ENCODE peak calls at places on chromosome 3, in six cellular contexts. One of them, this sample, is unnamed.

GRCh38 chr3:49005998-49006397 is 1.2 kb upstream of the WDR6 start:
- DNase-seq in stimulated activated CD4-positive, alpha-beta T cell treated with anti-CD3 and anti-CD28 coated beads, Interleukin-15, amount 100 ng/mL, for 24 hours: no peak
- DNase-seq in T-helper 17 cell: no peak
- DNase-seq in activated gamma-delta T cell treated with Interleukin-2 at 50 U/mL for 16 hours: no peak
- DNase-seq in ACHN: no peak
- DNase-seq in activated T-cell treated with anti-CD3 and anti-CD28 coated beads for 1 hour: no peak
- DNase-seq in this sample: no peak

GRCh38 chr3:64462203-64463120 is 225.3 kb downstream of the ADAMTS9 start:
- DNase-seq in stimulated activated CD4-positive, alpha-beta T cell treated with anti-CD3 and anti-CD28 coated beads, Interleukin-15, amount 100 ng/mL, for 24 hours: no peak
- DNase-seq in T-helper 17 cell: no peak
- DNase-seq in activated gamma-delta T cell treated with Interleukin-2 at 50 U/mL for 16 hours: no peak
- DNase-seq in ACHN: peak
- DNase-seq in activated T-cell treated with anti-CD3 and anti-CD28 coated beads for 1 hour: no peak
- DNase-seq in this sample: no peak

GRCh38 chr3:29822051-29822450 is 541.2 kb downstream of the RBMS3 start:
- DNase-seq in stimulated activated CD4-positive, alpha-beta T cell treated with anti-CD3 and anti-CD28 coated beads, Interleukin-15, amount 100 ng/mL, for 24 hours: no peak
- DNase-seq in T-helper 17 cell: no peak
- DNase-seq in activated gamma-delta T cell treated with Interleukin-2 at 50 U/mL for 16 hours: no peak
- DNase-seq in ACHN: peak
- DNase-seq in activated T-cell treated with anti-CD3 and anti-CD28 coated beads for 1 hour: no peak
- DNase-seq in this sample: no peak

GRCh38 chr3:149902498-149903139 is 68.1 kb downstream of the PFN2 start:
- DNase-seq in stimulated activated CD4-positive, alpha-beta T cell treated with anti-CD3 and anti-CD28 coated beads, Interleukin-15, amount 100 ng/mL, for 24 hours: no peak
- DNase-seq in T-helper 17 cell: no peak
- DNase-seq in activated gamma-delta T cell treated with Interleukin-2 at 50 U/mL for 16 hours: no peak
- DNase-seq in ACHN: peak
- DNase-seq in activated T-cell treated with anti-CD3 and anti-CD28 coated beads for 1 hour: no peak
- DNase-seq in this sample: no peak

GRCh38 chr3:47794585-47794984 is 8.4 kb upstream of the DHX30 start:
- DNase-seq in stimulated activated CD4-positive, alpha-beta T cell treated with anti-CD3 and anti-CD28 coated beads, Interleukin-15, amount 100 ng/mL, for 24 hours: no peak
- DNase-seq in T-helper 17 cell: no peak
- DNase-seq in activated gamma-delta T cell treated with Interleukin-2 at 50 U/mL for 16 hours: no peak
- DNase-seq in ACHN: no peak
- DNase-seq in activated T-cell treated with anti-CD3 and anti-CD28 coated beads for 1 hour: no peak
- DNase-seq in this sample: no peak

GRCh38 chr3:20222274-20222673 is 36.3 kb upstream of the SGO1 start:
- DNase-seq in stimulated activated CD4-positive, alpha-beta T cell treated with anti-CD3 and anti-CD28 coated beads, Interleukin-15, amount 100 ng/mL, for 24 hours: no peak
- DNase-seq in T-helper 17 cell: no peak
- DNase-seq in activated gamma-delta T cell treated with Interleukin-2 at 50 U/mL for 16 hours: no peak
- DNase-seq in ACHN: no peak
- DNase-seq in activated T-cell treated with anti-CD3 and anti-CD28 coated beads for 1 hour: no peak
- DNase-seq in this sample: no peak

GRCh38 chr3:52939600-52939999 is 42.3 kb upstream of the STIMATE start:
- DNase-seq in stimulated activated CD4-positive, alpha-beta T cell treated with anti-CD3 and anti-CD28 coated beads, Interleukin-15, amount 100 ng/mL, for 24 hours: no peak
- DNase-seq in T-helper 17 cell: no peak
- DNase-seq in activated gamma-delta T cell treated with Interleukin-2 at 50 U/mL for 16 hours: no peak
- DNase-seq in ACHN: no peak
- DNase-seq in activated T-cell treated with anti-CD3 and anti-CD28 coated beads for 1 hour: no peak
- DNase-seq in this sample: no peak

GRCh38 chr3:141680620-141681389 is 57.3 kb upstream of the RNF7 start:
- DNase-seq in stimulated activated CD4-positive, alpha-beta T cell treated with anti-CD3 and anti-CD28 coated beads, Interleukin-15, amount 100 ng/mL, for 24 hours: no peak
- DNase-seq in T-helper 17 cell: no peak
- DNase-seq in activated gamma-delta T cell treated with Interleukin-2 at 50 U/mL for 16 hours: no peak
- DNase-seq in ACHN: peak
- DNase-seq in activated T-cell treated with anti-CD3 and anti-CD28 coated beads for 1 hour: no peak
- DNase-seq in this sample: no peak

GRCh38 chr3:178436773-178437172 is 99.5 kb upstream of the KCNMB2 start:
- DNase-seq in stimulated activated CD4-positive, alpha-beta T cell treated with anti-CD3 and anti-CD28 coated beads, Interleukin-15, amount 100 ng/mL, for 24 hours: no peak
- DNase-seq in T-helper 17 cell: no peak
- DNase-seq in activated gamma-delta T cell treated with Interleukin-2 at 50 U/mL for 16 hours: no peak
- DNase-seq in ACHN: peak
- DNase-seq in activated T-cell treated with anti-CD3 and anti-CD28 coated beads for 1 hour: no peak
- DNase-seq in this sample: no peak

GRCh38 chr3:85360742-85361387 is 402.1 kb downstream of the CADM2 start:
- DNase-seq in stimulated activated CD4-positive, alpha-beta T cell treated with anti-CD3 and anti-CD28 coated beads, Interleukin-15, amount 100 ng/mL, for 24 hours: peak
- DNase-seq in T-helper 17 cell: no peak
- DNase-seq in activated gamma-delta T cell treated with Interleukin-2 at 50 U/mL for 16 hours: no peak
- DNase-seq in ACHN: peak
- DNase-seq in activated T-cell treated with anti-CD3 and anti-CD28 coated beads for 1 hour: no peak
- DNase-seq in this sample: no peak

GRCh38 chr3:197446713-197447455 is 108.9 kb downstream of the BDH1 start:
- DNase-seq in stimulated activated CD4-positive, alpha-beta T cell treated with anti-CD3 and anti-CD28 coated beads, Interleukin-15, amount 100 ng/mL, for 24 hours: no peak
- DNase-seq in T-helper 17 cell: no peak
- DNase-seq in activated gamma-delta T cell treated with Interleukin-2 at 50 U/mL for 16 hours: no peak
- DNase-seq in ACHN: no peak
- DNase-seq in activated T-cell treated with anti-CD3 and anti-CD28 coated beads for 1 hour: no peak
- DNase-seq in this sample: peak

GRCh38 chr3:106333911-106334618 is 465.3 kb upstream of the CBLB start:
- DNase-seq in stimulated activated CD4-positive, alpha-beta T cell treated with anti-CD3 and anti-CD28 coated beads, Interleukin-15, amount 100 ng/mL, for 24 hours: peak
- DNase-seq in T-helper 17 cell: no peak
- DNase-seq in activated gamma-delta T cell treated with Interleukin-2 at 50 U/mL for 16 hours: peak
- DNase-seq in ACHN: peak
- DNase-seq in activated T-cell treated with anti-CD3 and anti-CD28 coated beads for 1 hour: no peak
- DNase-seq in this sample: no peak

GRCh38 chr3:149473314-149473990 is 1.0 kb upstream of the TM4SF4 start:
- DNase-seq in stimulated activated CD4-positive, alpha-beta T cell treated with anti-CD3 and anti-CD28 coated beads, Interleukin-15, amount 100 ng/mL, for 24 hours: no peak
- DNase-seq in T-helper 17 cell: no peak
- DNase-seq in activated gamma-delta T cell treated with Interleukin-2 at 50 U/mL for 16 hours: no peak
- DNase-seq in ACHN: peak
- DNase-seq in activated T-cell treated with anti-CD3 and anti-CD28 coated beads for 1 hour: no peak
- DNase-seq in this sample: no peak

GRCh38 chr3:78878011-78878410 is 889.8 kb downstream of the ROBO1 start:
- DNase-seq in stimulated activated CD4-positive, alpha-beta T cell treated with anti-CD3 and anti-CD28 coated beads, Interleukin-15, amount 100 ng/mL, for 24 hours: no peak
- DNase-seq in T-helper 17 cell: no peak
- DNase-seq in activated gamma-delta T cell treated with Interleukin-2 at 50 U/mL for 16 hours: no peak
- DNase-seq in ACHN: no peak
- DNase-seq in activated T-cell treated with anti-CD3 and anti-CD28 coated beads for 1 hour: no peak
- DNase-seq in this sample: no peak

GRCh38 chr3:186844908-186845307 is 2.4 kb downstream of the ADIPOQ start:
- DNase-seq in stimulated activated CD4-positive, alpha-beta T cell treated with anti-CD3 and anti-CD28 coated beads, Interleukin-15, amount 100 ng/mL, for 24 hours: no peak
- DNase-seq in T-helper 17 cell: no peak
- DNase-seq in activated gamma-delta T cell treated with Interleukin-2 at 50 U/mL for 16 hours: no peak
- DNase-seq in ACHN: no peak
- DNase-seq in activated T-cell treated with anti-CD3 and anti-CD28 coated beads for 1 hour: no peak
- DNase-seq in this sample: no peak

GRCh38 chr3:133271491-133271890 is 128.4 kb upstream of the BFSP2 start:
- DNase-seq in stimulated activated CD4-positive, alpha-beta T cell treated with anti-CD3 and anti-CD28 coated beads, Interleukin-15, amount 100 ng/mL, for 24 hours: no peak
- DNase-seq in T-helper 17 cell: no peak
- DNase-seq in activated gamma-delta T cell treated with Interleukin-2 at 50 U/mL for 16 hours: no peak
- DNase-seq in ACHN: no peak
- DNase-seq in activated T-cell treated with anti-CD3 and anti-CD28 coated beads for 1 hour: no peak
- DNase-seq in this sample: no peak

GRCh38 chr3:42855219-42855546 is 20.5 kb downstream of the CYP8B1 start:
- DNase-seq in stimulated activated CD4-positive, alpha-beta T cell treated with anti-CD3 and anti-CD28 coated beads, Interleukin-15, amount 100 ng/mL, for 24 hours: no peak
- DNase-seq in T-helper 17 cell: no peak
- DNase-seq in activated gamma-delta T cell treated with Interleukin-2 at 50 U/mL for 16 hours: no peak
- DNase-seq in ACHN: no peak
- DNase-seq in activated T-cell treated with anti-CD3 and anti-CD28 coated beads for 1 hour: no peak
- DNase-seq in this sample: no peak

GRCh38 chr3:177694316-177694715 is 497.0 kb upstream of the TBL1XR1 start:
- DNase-seq in stimulated activated CD4-positive, alpha-beta T cell treated with anti-CD3 and anti-CD28 coated beads, Interleukin-15, amount 100 ng/mL, for 24 hours: no peak
- DNase-seq in T-helper 17 cell: no peak
- DNase-seq in activated gamma-delta T cell treated with Interleukin-2 at 50 U/mL for 16 hours: no peak
- DNase-seq in ACHN: no peak
- DNase-seq in activated T-cell treated with anti-CD3 and anti-CD28 coated beads for 1 hour: no peak
- DNase-seq in this sample: no peak

GRCh38 chr3:149581681-149582349 is 76.0 kb downstream of the WWTR1 start:
- DNase-seq in stimulated activated CD4-positive, alpha-beta T cell treated with anti-CD3 and anti-CD28 coated beads, Interleukin-15, amount 100 ng/mL, for 24 hours: no peak
- DNase-seq in T-helper 17 cell: no peak
- DNase-seq in activated gamma-delta T cell treated with Interleukin-2 at 50 U/mL for 16 hours: no peak
- DNase-seq in ACHN: peak
- DNase-seq in activated T-cell treated with anti-CD3 and anti-CD28 coated beads for 1 hour: no peak
- DNase-seq in this sample: no peak

GRCh38 chr3:164687902-164688301 is 390.4 kb downstream of the SI start:
- DNase-seq in stimulated activated CD4-positive, alpha-beta T cell treated with anti-CD3 and anti-CD28 coated beads, Interleukin-15, amount 100 ng/mL, for 24 hours: no peak
- DNase-seq in T-helper 17 cell: no peak
- DNase-seq in activated gamma-delta T cell treated with Interleukin-2 at 50 U/mL for 16 hours: no peak
- DNase-seq in ACHN: no peak
- DNase-seq in activated T-cell treated with anti-CD3 and anti-CD28 coated beads for 1 hour: no peak
- DNase-seq in this sample: no peak

GRCh38 chr3:151434151-151434890 is 26.5 kb downstream of the IGSF10 start:
- DNase-seq in stimulated activated CD4-positive, alpha-beta T cell treated with anti-CD3 and anti-CD28 coated beads, Interleukin-15, amount 100 ng/mL, for 24 hours: no peak
- DNase-seq in T-helper 17 cell: no peak
- DNase-seq in activated gamma-delta T cell treated with Interleukin-2 at 50 U/mL for 16 hours: no peak
- DNase-seq in ACHN: peak
- DNase-seq in activated T-cell treated with anti-CD3 and anti-CD28 coated beads for 1 hour: no peak
- DNase-seq in this sample: no peak

GRCh38 chr3:4995500-4996053 is 16.3 kb downstream of the BHLHE40 start:
- DNase-seq in stimulated activated CD4-positive, alpha-beta T cell treated with anti-CD3 and anti-CD28 coated beads, Interleukin-15, amount 100 ng/mL, for 24 hours: no peak
- DNase-seq in T-helper 17 cell: no peak
- DNase-seq in activated gamma-delta T cell treated with Interleukin-2 at 50 U/mL for 16 hours: no peak
- DNase-seq in ACHN: peak
- DNase-seq in activated T-cell treated with anti-CD3 and anti-CD28 coated beads for 1 hour: no peak
- DNase-seq in this sample: no peak

GRCh38 chr3:129577925-129578742 is 28.3 kb downstream of the PLXND1 start:
- DNase-seq in stimulated activated CD4-positive, alpha-beta T cell treated with anti-CD3 and anti-CD28 coated beads, Interleukin-15, amount 100 ng/mL, for 24 hours: no peak
- DNase-seq in T-helper 17 cell: no peak
- DNase-seq in activated gamma-delta T cell treated with Interleukin-2 at 50 U/mL for 16 hours: peak
- DNase-seq in ACHN: no peak
- DNase-seq in activated T-cell treated with anti-CD3 and anti-CD28 coated beads for 1 hour: no peak
- DNase-seq in this sample: no peak

GRCh38 chr3:112086857-112087524 is 802 bp downstream of the C3orf52 start:
- DNase-seq in stimulated activated CD4-positive, alpha-beta T cell treated with anti-CD3 and anti-CD28 coated beads, Interleukin-15, amount 100 ng/mL, for 24 hours: no peak
- DNase-seq in T-helper 17 cell: no peak
- DNase-seq in activated gamma-delta T cell treated with Interleukin-2 at 50 U/mL for 16 hours: no peak
- DNase-seq in ACHN: peak
- DNase-seq in activated T-cell treated with anti-CD3 and anti-CD28 coated beads for 1 hour: no peak
- DNase-seq in this sample: no peak

GRCh38 chr3:186857743-186858142 is 15.2 kb downstream of the ADIPOQ start:
- DNase-seq in stimulated activated CD4-positive, alpha-beta T cell treated with anti-CD3 and anti-CD28 coated beads, Interleukin-15, amount 100 ng/mL, for 24 hours: no peak
- DNase-seq in T-helper 17 cell: no peak
- DNase-seq in activated gamma-delta T cell treated with Interleukin-2 at 50 U/mL for 16 hours: no peak
- DNase-seq in ACHN: no peak
- DNase-seq in activated T-cell treated with anti-CD3 and anti-CD28 coated beads for 1 hour: no peak
- DNase-seq in this sample: no peak

GRCh38 chr3:42387802-42388651 is 22.4 kb downstream of the LYZL4 start:
- DNase-seq in stimulated activated CD4-positive, alpha-beta T cell treated with anti-CD3 and anti-CD28 coated beads, Interleukin-15, amount 100 ng/mL, for 24 hours: peak
- DNase-seq in T-helper 17 cell: no peak
- DNase-seq in activated gamma-delta T cell treated with Interleukin-2 at 50 U/mL for 16 hours: peak
- DNase-seq in ACHN: no peak
- DNase-seq in activated T-cell treated with anti-CD3 and anti-CD28 coated beads for 1 hour: peak
- DNase-seq in this sample: no peak

GRCh38 chr3:62655319-62656063 is 219.7 kb downstream of the CADPS start:
- DNase-seq in stimulated activated CD4-positive, alpha-beta T cell treated with anti-CD3 and anti-CD28 coated beads, Interleukin-15, amount 100 ng/mL, for 24 hours: no peak
- DNase-seq in T-helper 17 cell: no peak
- DNase-seq in activated gamma-delta T cell treated with Interleukin-2 at 50 U/mL for 16 hours: no peak
- DNase-seq in ACHN: no peak
- DNase-seq in activated T-cell treated with anti-CD3 and anti-CD28 coated beads for 1 hour: no peak
- DNase-seq in this sample: no peak

GRCh38 chr3:182276512-182276911 is 516.8 kb upstream of the ATP11B start:
- DNase-seq in stimulated activated CD4-positive, alpha-beta T cell treated with anti-CD3 and anti-CD28 coated beads, Interleukin-15, amount 100 ng/mL, for 24 hours: no peak
- DNase-seq in T-helper 17 cell: no peak
- DNase-seq in activated gamma-delta T cell treated with Interleukin-2 at 50 U/mL for 16 hours: no peak
- DNase-seq in ACHN: no peak
- DNase-seq in activated T-cell treated with anti-CD3 and anti-CD28 coated beads for 1 hour: no peak
- DNase-seq in this sample: no peak

GRCh38 chr3:161274691-161275298 is 53.7 kb downstream of the NMD3 start:
- DNase-seq in stimulated activated CD4-positive, alpha-beta T cell treated with anti-CD3 and anti-CD28 coated beads, Interleukin-15, amount 100 ng/mL, for 24 hours: peak
- DNase-seq in T-helper 17 cell: no peak
- DNase-seq in activated gamma-delta T cell treated with Interleukin-2 at 50 U/mL for 16 hours: peak
- DNase-seq in ACHN: peak
- DNase-seq in activated T-cell treated with anti-CD3 and anti-CD28 coated beads for 1 hour: peak
- DNase-seq in this sample: no peak

GRCh38 chr3:9347887-9348286 is 15.0 kb upstream of the THUMPD3 start:
- DNase-seq in stimulated activated CD4-positive, alpha-beta T cell treated with anti-CD3 and anti-CD28 coated beads, Interleukin-15, amount 100 ng/mL, for 24 hours: no peak
- DNase-seq in T-helper 17 cell: no peak
- DNase-seq in activated gamma-delta T cell treated with Interleukin-2 at 50 U/mL for 16 hours: no peak
- DNase-seq in ACHN: no peak
- DNase-seq in activated T-cell treated with anti-CD3 and anti-CD28 coated beads for 1 hour: no peak
- DNase-seq in this sample: no peak

GRCh38 chr3:184717608-184717995 is 5.7 kb upstream of the MAGEF1 start:
- DNase-seq in stimulated activated CD4-positive, alpha-beta T cell treated with anti-CD3 and anti-CD28 coated beads, Interleukin-15, amount 100 ng/mL, for 24 hours: no peak
- DNase-seq in T-helper 17 cell: no peak
- DNase-seq in activated gamma-delta T cell treated with Interleukin-2 at 50 U/mL for 16 hours: no peak
- DNase-seq in ACHN: no peak
- DNase-seq in activated T-cell treated with anti-CD3 and anti-CD28 coated beads for 1 hour: no peak
- DNase-seq in this sample: no peak

This sample was measured in posterior vena cava.